ENCODE peak calls at places on chromosome 5, in six cellular contexts. One of them, this sample, is unnamed.

GRCh38 chr5:26121343-26121742 is 917.0 kb downstream of the CDH9 start:
- DNase-seq in heart right ventricle: no peak
- DNase-seq in aorta: no peak
- DNase-seq in lower lobe of right lung: no peak
- DNase-seq in cardiac muscle cell: no peak
- DNase-seq in ovary: no peak
- DNase-seq in this sample: no peak

GRCh38 chr5:39453606-39454005 is 28.8 kb upstream of the DAB2 start:
- DNase-seq in heart right ventricle: no peak
- DNase-seq in ovary: no peak
- DNase-seq in cardiac muscle cell: no peak
- DNase-seq in aorta: no peak
- DNase-seq in lower lobe of right lung: no peak
- DNase-seq in this sample: no peak

GRCh38 chr5:172114875-172115422 is 73.1 kb downstream of the STK10 start:
- DNase-seq in lower lobe of right lung: peak; percentile 86
- DNase-seq in cardiac muscle cell: no peak
- DNase-seq in heart right ventricle: peak; percentile 54
- DNase-seq in ovary: no peak
- DNase-seq in aorta: no peak
- DNase-seq in this sample: no peak

GRCh38 chr5:33105521-33105941 is 335.2 kb upstream of the TARS1 start:
- DNase-seq in cardiac muscle cell: peak; percentile 67
- DNase-seq in lower lobe of right lung: no peak
- DNase-seq in heart right ventricle: no peak
- DNase-seq in aorta: no peak
- DNase-seq in ovary: no peak
- DNase-seq in this sample: no peak

GRCh38 chr5:54760182-54760935 is 225.0 kb downstream of the ESM1 start:
- DNase-seq in lower lobe of right lung: no peak
- DNase-seq in aorta: no peak
- DNase-seq in heart right ventricle: no peak
- DNase-seq in cardiac muscle cell: peak; percentile 84
- DNase-seq in ovary: no peak
- DNase-seq in this sample: no peak

GRCh38 chr5:17216974-17217325 is 481 bp upstream of the BASP1 start:
- DNase-seq in heart right ventricle: peak; percentile 7
- DNase-seq in aorta: peak; percentile 84
- DNase-seq in ovary: peak; percentile 65
- DNase-seq in cardiac muscle cell: peak; percentile 75
- DNase-seq in lower lobe of right lung: peak; percentile 56
- DNase-seq in this sample: no peak

GRCh38 chr5:79236364-79236969 is 536 bp downstream of the JMY start:
- DNase-seq in ovary: no peak
- DNase-seq in heart right ventricle: no peak
- DNase-seq in aorta: peak; percentile 78
- DNase-seq in cardiac muscle cell: peak; percentile 31
- DNase-seq in lower lobe of right lung: no peak
- DNase-seq in this sample: peak; percentile 73

GRCh38 chr5:151147033-151147432 is 10.5 kb downstream of the ANXA6 start:
- DNase-seq in aorta: no peak
- DNase-seq in cardiac muscle cell: no peak
- DNase-seq in lower lobe of right lung: no peak
- DNase-seq in ovary: no peak
- DNase-seq in heart right ventricle: no peak
- DNase-seq in this sample: no peak

GRCh38 chr5:17277907-17278306 is 60.5 kb downstream of the BASP1 start:
- DNase-seq in lower lobe of right lung: no peak
- DNase-seq in cardiac muscle cell: no peak
- DNase-seq in ovary: no peak
- DNase-seq in heart right ventricle: no peak
- DNase-seq in aorta: no peak
- DNase-seq in this sample: no peak

GRCh38 chr5:78508231-78508765 is 140.3 kb downstream of the LHFPL2 start:
- DNase-seq in ovary: no peak
- DNase-seq in lower lobe of right lung: no peak
- DNase-seq in aorta: no peak
- DNase-seq in cardiac muscle cell: peak; percentile 50
- DNase-seq in heart right ventricle: no peak
- DNase-seq in this sample: no peak

GRCh38 chr5:53481354-53481886 is 991 bp downstream of the FST start:
- DNase-seq in heart right ventricle: no peak
- DNase-seq in aorta: no peak
- DNase-seq in ovary: no peak
- DNase-seq in cardiac muscle cell: peak; percentile 34
- DNase-seq in lower lobe of right lung: no peak
- DNase-seq in this sample: no peak

GRCh38 chr5:32692066-32692746 is 18.9 kb upstream of the NPR3 start:
- DNase-seq in heart right ventricle: no peak
- DNase-seq in aorta: no peak
- DNase-seq in ovary: no peak
- DNase-seq in cardiac muscle cell: no peak
- DNase-seq in lower lobe of right lung: no peak
- DNase-seq in this sample: no peak

GRCh38 chr5:32228816-32229215 is 54.7 kb upstream of the GOLPH3 start:
- DNase-seq in heart right ventricle: no peak
- DNase-seq in aorta: no peak
- DNase-seq in lower lobe of right lung: no peak
- DNase-seq in ovary: no peak
- DNase-seq in cardiac muscle cell: no peak
- DNase-seq in this sample: no peak

GRCh38 chr5:31465282-31465681 is 66.6 kb downstream of the DROSHA start:
- DNase-seq in cardiac muscle cell: no peak
- DNase-seq in ovary: no peak
- DNase-seq in aorta: no peak
- DNase-seq in heart right ventricle: no peak
- DNase-seq in lower lobe of right lung: no peak
- DNase-seq in this sample: no peak

GRCh38 chr5:150020249-150020648 is 19.7 kb downstream of the HMGXB3 start:
- DNase-seq in aorta: no peak
- DNase-seq in heart right ventricle: no peak
- DNase-seq in cardiac muscle cell: no peak
- DNase-seq in lower lobe of right lung: no peak
- DNase-seq in ovary: no peak
- DNase-seq in this sample: no peak

GRCh38 chr5:150022681-150023080 is 22.1 kb downstream of the HMGXB3 start:
- DNase-seq in ovary: no peak
- DNase-seq in aorta: no peak
- DNase-seq in lower lobe of right lung: no peak
- DNase-seq in cardiac muscle cell: no peak
- DNase-seq in heart right ventricle: no peak
- DNase-seq in this sample: no peak

GRCh38 chr5:150022163-150022540 is 21.6 kb downstream of the HMGXB3 start:
- DNase-seq in lower lobe of right lung: no peak
- DNase-seq in ovary: no peak
- DNase-seq in cardiac muscle cell: peak; percentile 94
- DNase-seq in heart right ventricle: peak; percentile 61
- DNase-seq in aorta: no peak
- DNase-seq in this sample: no peak

GRCh38 chr5:150023136-150023535 is 22.6 kb downstream of the HMGXB3 start:
- DNase-seq in heart right ventricle: no peak
- DNase-seq in aorta: no peak
- DNase-seq in ovary: no peak
- DNase-seq in lower lobe of right lung: no peak
- DNase-seq in cardiac muscle cell: no peak
- DNase-seq in this sample: no peak

GRCh38 chr5:150021491-150022162 is 21.1 kb downstream of the HMGXB3 start:
- DNase-seq in ovary: no peak
- DNase-seq in heart right ventricle: peak; percentile 28
- DNase-seq in lower lobe of right lung: no peak
- DNase-seq in cardiac muscle cell: peak; percentile 67
- DNase-seq in aorta: no peak
- DNase-seq in this sample: no peak
- H3K36me3 ChIP-seq in ovary: no peaks in the 10 kb centered on the region
- H3K36me3 ChIP-seq in heart right ventricle: peaks cover 3% of the 10 kb centered on the region
- H3K36me3 ChIP-seq in lower lobe of right lung: peaks cover 93% of the 10 kb centered on the region
- H3K36me3 ChIP-seq in cardiac muscle cell: peaks cover 29% of the 10 kb centered on the region
- H3K36me3 ChIP-seq in aorta: peaks cover 1% of the 10 kb centered on the region
- H3K36me3 ChIP-seq in this sample: peaks cover 73% of the 10 kb centered on the region

GRCh38 chr5:35990524-35990923 is 666 bp downstream of the UGT3A1 start:
- DNase-seq in aorta: no peak
- DNase-seq in lower lobe of right lung: no peak
- DNase-seq in ovary: no peak
- DNase-seq in cardiac muscle cell: no peak
- DNase-seq in heart right ventricle: no peak
- DNase-seq in this sample: no peak
- H3K4me3 ChIP-seq in aorta: no peak overlapping the region
- H3K4me3 ChIP-seq in lower lobe of right lung: no peak overlapping the region
- H3K4me3 ChIP-seq in ovary: no peak overlapping the region
- H3K4me3 ChIP-seq in cardiac muscle cell: peak overlapping the region; percentile 20
- H3K4me3 ChIP-seq in heart right ventricle: no peak overlapping the region
- H3K4me3 ChIP-seq in this sample: no peak overlapping the region

DNA sequence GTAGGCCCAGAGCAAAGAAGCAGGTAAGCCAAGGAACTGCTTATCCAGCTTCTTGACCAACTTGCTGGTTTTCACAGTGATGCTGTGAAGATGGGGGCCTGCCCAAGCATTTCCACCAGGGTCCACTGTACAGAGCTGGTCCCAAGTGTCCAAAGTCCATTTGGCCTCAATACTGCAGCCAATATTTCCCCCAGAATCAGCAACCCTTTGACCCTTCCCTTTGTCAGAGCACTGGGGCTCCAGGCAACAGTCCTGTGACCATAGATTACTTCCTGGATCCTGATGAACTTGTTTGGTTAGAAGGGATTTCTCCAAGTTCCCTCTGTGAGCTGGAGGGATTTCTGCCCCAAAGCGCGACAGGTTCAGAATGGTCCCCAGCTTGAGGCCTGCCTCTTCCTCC is 26.3 kb downstream of the FAXDC2 start:
- DNase-seq in ovary: no peak
- DNase-seq in lower lobe of right lung: no peak
- DNase-seq in cardiac muscle cell: no peak
- DNase-seq in heart right ventricle: no peak
- DNase-seq in aorta: no peak
- DNase-seq in this sample: no peak
- H3K36me3 ChIP-seq in ovary: no peaks in the 10 kb centered on the region
- H3K36me3 ChIP-seq in lower lobe of right lung: peaks cover 86% of the 10 kb centered on the region
- H3K36me3 ChIP-seq in cardiac muscle cell: peaks cover 24% of the 10 kb centered on the region
- H3K36me3 ChIP-seq in heart right ventricle: no peaks in the 10 kb centered on the region
- H3K36me3 ChIP-seq in aorta: no peaks in the 10 kb centered on the region
- H3K36me3 ChIP-seq in this sample: peaks cover 70% of the 10 kb centered on the region

GRCh38 chr5:59893061-59893435 is 478 bp downstream of the PDE4D start:
- DNase-seq in ovary: no peak
- DNase-seq in cardiac muscle cell: no peak
- DNase-seq in lower lobe of right lung: no peak
- DNase-seq in aorta: no peak
- DNase-seq in heart right ventricle: no peak
- DNase-seq in this sample: no peak

GRCh38 chr5:59897075-59897474 is 3.5 kb upstream of the PDE4D start:
- DNase-seq in heart right ventricle: no peak
- DNase-seq in cardiac muscle cell: no peak
- DNase-seq in lower lobe of right lung: no peak
- DNase-seq in aorta: no peak
- DNase-seq in ovary: no peak
- DNase-seq in this sample: no peak

GRCh38 chr5:59893436-59894227 is at the start of gene PDE4D:
- DNase-seq in aorta: peak; percentile 93
- DNase-seq in ovary: no peak
- DNase-seq in cardiac muscle cell: peak; percentile 72
- DNase-seq in lower lobe of right lung: peak; percentile 66
- DNase-seq in heart right ventricle: peak; percentile 44
- DNase-seq in this sample: peak; percentile 78
- H3K4me3 ChIP-seq in aorta: peak within 1 kb of the TSS; percentile 28
- H3K4me3 ChIP-seq in ovary: no peak within 1 kb of the TSS
- H3K4me3 ChIP-seq in cardiac muscle cell: peak within 1 kb of the TSS; percentile 40
- H3K4me3 ChIP-seq in lower lobe of right lung: peak within 1 kb of the TSS; percentile 23
- H3K4me3 ChIP-seq in heart right ventricle: peak within 1 kb of the TSS; percentile 9
- H3K4me3 ChIP-seq in this sample: peak within 1 kb of the TSS; percentile 24

GRCh38 chr5:179310439-179311090 is 34.7 kb downstream of the ADAMTS2 start:
- DNase-seq in heart right ventricle: no peak
- DNase-seq in ovary: no peak
- DNase-seq in lower lobe of right lung: no peak
- DNase-seq in aorta: peak; percentile 56
- DNase-seq in cardiac muscle cell: no peak
- DNase-seq in this sample: peak; percentile 55
- H3K36me3 ChIP-seq in heart right ventricle: no peaks in the 10 kb centered on the region
- H3K36me3 ChIP-seq in ovary: no peaks in the 10 kb centered on the region
- H3K36me3 ChIP-seq in lower lobe of right lung: no peaks in the 10 kb centered on the region
- H3K36me3 ChIP-seq in aorta: no peaks in the 10 kb centered on the region
- H3K36me3 ChIP-seq in cardiac muscle cell: no peaks in the 10 kb centered on the region
- H3K36me3 ChIP-seq in this sample: no peaks in the 10 kb centered on the region

DNA sequence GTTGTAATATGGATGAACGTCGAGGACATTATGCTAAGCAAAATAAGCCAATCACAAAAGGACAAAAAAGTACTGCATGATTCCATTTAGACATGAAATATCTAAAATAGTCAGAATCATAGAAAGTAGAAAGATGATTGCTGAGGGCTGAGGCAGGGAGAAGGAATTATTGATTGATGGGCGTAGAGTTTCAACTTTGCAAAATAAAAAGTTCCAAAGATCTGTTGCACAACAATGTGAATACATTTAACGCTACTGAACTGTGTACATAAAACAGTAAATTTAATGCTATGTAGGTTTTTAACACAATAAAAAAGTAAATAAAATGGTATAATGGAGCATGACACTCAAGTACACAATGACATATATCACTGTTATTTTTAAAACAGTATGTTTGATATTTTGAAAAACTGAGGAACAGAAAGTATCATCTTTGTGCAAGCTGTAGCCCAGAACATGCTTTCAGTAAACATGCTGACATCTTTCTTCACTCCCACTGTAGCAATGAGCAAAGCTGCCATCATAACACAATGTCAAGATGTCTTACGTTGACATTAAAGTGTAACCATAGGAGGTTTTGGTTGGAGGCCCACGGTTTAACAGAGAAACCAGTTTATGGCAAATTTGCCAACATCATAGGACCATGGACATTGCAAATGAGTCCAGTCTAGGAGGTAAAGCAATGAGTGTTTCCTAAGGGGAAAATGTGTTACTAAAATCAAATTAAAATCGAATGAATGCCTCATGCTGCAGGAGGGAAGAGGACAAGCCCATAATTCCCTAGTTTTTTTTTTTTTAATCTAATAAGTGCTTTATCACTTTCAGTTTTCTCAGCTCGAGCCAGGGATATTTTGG is 125.8 kb upstream of the SGCD start:
- DNase-seq in aorta: no peak
- DNase-seq in heart right ventricle: no peak
- DNase-seq in ovary: no peak
- DNase-seq in lower lobe of right lung: no peak
- DNase-seq in cardiac muscle cell: no peak
- DNase-seq in this sample: no peak
- H3K4me3 ChIP-seq in aorta: no peak overlapping the region
- H3K4me3 ChIP-seq in heart right ventricle: no peak overlapping the region
- H3K4me3 ChIP-seq in ovary: no peak overlapping the region
- H3K4me3 ChIP-seq in lower lobe of right lung: no peak overlapping the region
- H3K4me3 ChIP-seq in cardiac muscle cell: no peak overlapping the region
- H3K4me3 ChIP-seq in this sample: no peak overlapping the region

This sample was measured in suprapubic skin.